ENCODE peak calls at places on chromosomes 1 and 21, in eight cellular contexts. S is mesothelial cell of epicardium; Q is mucosa of gallbladder; M is stimulated activated CD4-positive, alpha-beta T cell treated with anti-CD3 and anti-CD28 coated beads, Interleukin-1b, Interleukin-23, amount 100 ng/mL, for 48 hours; T is A549; Y is lower leg skin; D is LHCN-M2; B is WTC11. P is an unnamed sample.

GRCh38 chr1:172185206-172185605 is 235.3 kb upstream of the C1orf105 start:
- DNase-seq in S (no peak), Q (no peak), M (no peak), T (no peak), Y (no peak), D (no peak), B (no peak), P (no peak)

GRCh38 chr1:246761386-246761785 is 37.2 kb downstream of the SCCPDH start:
- DNase-seq in S (no peak), Q (no peak), M (no peak), T (no peak), Y (no peak), D (no peak), B (no peak), P (no peak)

GRCh38 chr1:71836899-71837298 is 445.4 kb downstream of the NEGR1 start:
- DNase-seq in S (no peak), Q (no peak), M (no peak), T (no peak), Y (no peak), D (no peak), B (no peak), P (no peak)

GRCh38 chr1:180229483-180230415 is at the start of gene LHX4:
- DNase-seq in S (no peak), Q (no peak), M (no peak), T (peak; percentile 85), Y (no peak), D (peak; percentile 17), B (peak; percentile 76), P (peak; percentile 34)

GRCh38 chr1:183281039-183281438 is 95.0 kb downstream of the LAMC2 start:
- DNase-seq in S (no peak), Q (no peak), M (no peak), T (no peak), Y (peak; percentile 77), D (peak; percentile 93), B (no peak), P (peak; percentile 46)

GRCh38 chr1:91201699-91202098 is 179.9 kb upstream of the ZNF644 start:
- DNase-seq in S (no peak), Q (no peak), M (no peak), T (no peak), Y (no peak), D (no peak), B (no peak), P (no peak)

GRCh38 chr1:193308438-193308837 is 122.0 kb upstream of the B3GALT2 start:
- DNase-seq in S (no peak), Q (no peak), M (no peak), T (no peak), Y (no peak), D (no peak), B (no peak), P (no peak)

GRCh38 chr1:27821761-27822315 is 8.7 kb upstream of the PPP1R8 start:
- DNase-seq in S (no peak), Q (no peak), M (no peak), T (no peak), Y (no peak), D (no peak), B (no peak), P (no peak)

GRCh38 chr1:89578940-89579684 is 53.8 kb upstream of the LRRC8C start:
- DNase-seq in S (no peak), Q (no peak), M (no peak), T (no peak), Y (no peak), D (no peak), B (no peak), P (no peak)

GRCh38 chr1:205523261-205523890 is 18.9 kb downstream of the CDK18 start:
- DNase-seq in S (no peak), Q (no peak), M (no peak), T (no peak), Y (no peak), D (no peak), B (no peak), P (no peak)

GRCh38 chr1:15617874-15618684 is 821 bp downstream of the DDI2 start:
- DNase-seq in S (no peak), Q (no peak), M (peak; percentile 42), T (no peak), Y (peak; percentile 51), D (peak; percentile 39), B (no peak), P (peak; percentile 39)

GRCh38 chr1:11407301-11407994 is 71.5 kb upstream of the DISP3 start:
- DNase-seq in S (no peak), Q (no peak), M (peak; percentile 11), T (no peak), Y (no peak), D (no peak), B (no peak), P (no peak)

GRCh38 chr1:13871413-13871812 is 171.4 kb downstream of the PRDM2 start:
- DNase-seq in S (no peak), Q (no peak), M (no peak), T (no peak), Y (no peak), D (no peak), B (no peak), P (no peak)

GRCh38 chr1:1283821-1284220 is 3.6 kb downstream of the SCNN1D start:
- DNase-seq in S (no peak), Q (no peak), M (no peak), T (peak; percentile 76), Y (no peak), D (no peak), B (peak; percentile 29), P (no peak)

GRCh38 chr1:87100271-87100670 is 185.8 kb downstream of the HS2ST1 start:
- DNase-seq in S (no peak), Q (no peak), M (no peak), T (no peak), Y (no peak), D (no peak), B (no peak), P (no peak)

GRCh38 chr21:43329361-43330269 is 97.3 kb downstream of the SIK1 start:
- DNase-seq in S (no peak), Q (no peak), M (no peak), T (no peak), Y (no peak), D (no peak), B (no peak), P (no peak)

GRCh38 chr1:155934933-155935590 is 849 bp upstream of the KHDC4 start:
- DNase-seq in S (no peak), Q (no peak), M (no peak), T (no peak), Y (no peak), D (no peak), B (no peak), P (no peak)

GRCh38 chr1:157431751-157432150 is 120.6 kb downstream of the FCRL5 start:
- DNase-seq in S (no peak), Q (no peak), M (no peak), T (no peak), Y (no peak), D (peak; percentile 3), B (no peak), P (no peak)

GRCh38 chr1:18100493-18101063 is 7.0 kb upstream of the IGSF21 start:
- DNase-seq in S (no peak), Q (peak; percentile 68), M (peak; percentile 24), T (peak; percentile 63), Y (peak; percentile 73), D (peak; percentile 24), B (peak; percentile 77), P (peak; percentile 76)